ENCODE peak calls at places on chromosomes 5 and 9, in ten cellular contexts. One of them, this sample, is unnamed. For H3K4me1, the result is how much of the 10 kb centered on the place peaks cover.

GRCh38 chr5:87787640-87788039 is 374.9 kb upstream of the CCNH start:
- DNase-seq in A549: no peak
- DNase-seq in heart right ventricle: no peak
- DNase-seq in iPS DF 6.9: peak
- DNase-seq in psoas muscle: no peak
- DNase-seq in body of pancreas: no peak
- DNase-seq in CD4-positive, CD25-positive, alpha-beta regulatory T cell: no peak
- DNase-seq in lung: no peak
- DNase-seq in cardiac muscle cell: no peak
- DNase-seq in tibial nerve: no peak
- DNase-seq in this sample: no peak

GRCh38 chr9:2109066-2109650 is 94.0 kb downstream of the SMARCA2 start:
- DNase-seq in A549: no peak
- DNase-seq in heart right ventricle: no peak
- DNase-seq in iPS DF 6.9: no peak
- DNase-seq in psoas muscle: no peak
- DNase-seq in body of pancreas: no peak
- DNase-seq in CD4-positive, CD25-positive, alpha-beta regulatory T cell: no peak
- DNase-seq in lung: no peak
- DNase-seq in cardiac muscle cell: no peak
- DNase-seq in tibial nerve: no peak
- DNase-seq in this sample: no peak

GRCh38 chr9:97480174-97480573 is 21.3 kb upstream of the TMOD1 start:
- DNase-seq in A549: no peak
- DNase-seq in heart right ventricle: no peak
- DNase-seq in iPS DF 6.9: no peak
- DNase-seq in psoas muscle: no peak
- DNase-seq in body of pancreas: no peak
- DNase-seq in CD4-positive, CD25-positive, alpha-beta regulatory T cell: no peak
- DNase-seq in lung: no peak
- DNase-seq in cardiac muscle cell: no peak
- DNase-seq in tibial nerve: no peak
- DNase-seq in this sample: no peak

GRCh38 chr5:165370772-165371171 is 1865.4 kb downstream of the MAT2B start:
- DNase-seq in A549: no peak
- DNase-seq in heart right ventricle: no peak
- DNase-seq in iPS DF 6.9: no peak
- DNase-seq in psoas muscle: no peak
- DNase-seq in body of pancreas: no peak
- DNase-seq in CD4-positive, CD25-positive, alpha-beta regulatory T cell: no peak
- DNase-seq in lung: no peak
- DNase-seq in cardiac muscle cell: no peak
- DNase-seq in tibial nerve: no peak
- DNase-seq in this sample: no peak

GRCh38 chr5:61262080-61262479 is 70.0 kb upstream of the ZSWIM6 start:
- DNase-seq in A549: no peak
- DNase-seq in heart right ventricle: no peak
- DNase-seq in iPS DF 6.9: no peak
- DNase-seq in psoas muscle: no peak
- DNase-seq in body of pancreas: no peak
- DNase-seq in CD4-positive, CD25-positive, alpha-beta regulatory T cell: no peak
- DNase-seq in lung: no peak
- DNase-seq in cardiac muscle cell: no peak
- DNase-seq in tibial nerve: no peak
- DNase-seq in this sample: no peak

GRCh38 chr9:118871531-118871930 is 497.7 kb downstream of the BRINP1 start:
- DNase-seq in A549: no peak
- DNase-seq in heart right ventricle: no peak
- DNase-seq in iPS DF 6.9: no peak
- DNase-seq in psoas muscle: no peak
- DNase-seq in body of pancreas: no peak
- DNase-seq in CD4-positive, CD25-positive, alpha-beta regulatory T cell: no peak
- DNase-seq in lung: no peak
- DNase-seq in cardiac muscle cell: no peak
- DNase-seq in tibial nerve: no peak
- DNase-seq in this sample: no peak

GRCh38 chr5:132179410-132179809 is 48.2 kb downstream of the P4HA2 start:
- DNase-seq in A549: no peak
- DNase-seq in heart right ventricle: no peak
- DNase-seq in iPS DF 6.9: no peak
- DNase-seq in psoas muscle: no peak
- DNase-seq in body of pancreas: no peak
- DNase-seq in CD4-positive, CD25-positive, alpha-beta regulatory T cell: no peak
- DNase-seq in lung: no peak
- DNase-seq in cardiac muscle cell: no peak
- DNase-seq in tibial nerve: no peak
- DNase-seq in this sample: no peak

GRCh38 chr5:761854-762685 is 22.5 kb downstream of the ZDHHC11B start:
- DNase-seq in A549: no peak
- DNase-seq in heart right ventricle: no peak
- DNase-seq in iPS DF 6.9: no peak
- DNase-seq in psoas muscle: no peak
- DNase-seq in body of pancreas: peak
- DNase-seq in CD4-positive, CD25-positive, alpha-beta regulatory T cell: no peak
- DNase-seq in lung: peak
- DNase-seq in cardiac muscle cell: no peak
- DNase-seq in tibial nerve: no peak
- DNase-seq in this sample: peak

GRCh38 chr9:124721109-124721850 is 49.8 kb downstream of the NR6A1 start:
- DNase-seq in A549: no peak
- DNase-seq in heart right ventricle: no peak
- DNase-seq in iPS DF 6.9: no peak
- DNase-seq in psoas muscle: no peak
- DNase-seq in body of pancreas: no peak
- DNase-seq in CD4-positive, CD25-positive, alpha-beta regulatory T cell: no peak
- DNase-seq in lung: no peak
- DNase-seq in cardiac muscle cell: peak
- DNase-seq in tibial nerve: no peak
- DNase-seq in this sample: no peak

GRCh38 chr5:151825445-151825844 is 53.7 kb downstream of the G3BP1 start:
- DNase-seq in A549: peak
- DNase-seq in heart right ventricle: peak
- DNase-seq in iPS DF 6.9: peak
- DNase-seq in psoas muscle: peak
- DNase-seq in body of pancreas: peak
- DNase-seq in CD4-positive, CD25-positive, alpha-beta regulatory T cell: peak
- DNase-seq in lung: peak
- DNase-seq in cardiac muscle cell: peak
- DNase-seq in tibial nerve: no peak
- DNase-seq in this sample: peak

GRCh38 chr9:1878817-1879216 is 136.3 kb upstream of the SMARCA2 start:
- DNase-seq in A549: no peak
- DNase-seq in heart right ventricle: no peak
- DNase-seq in iPS DF 6.9: no peak
- DNase-seq in psoas muscle: no peak
- DNase-seq in body of pancreas: no peak
- DNase-seq in CD4-positive, CD25-positive, alpha-beta regulatory T cell: no peak
- DNase-seq in lung: no peak
- DNase-seq in cardiac muscle cell: no peak
- DNase-seq in tibial nerve: no peak
- DNase-seq in this sample: no peak

DNA sequence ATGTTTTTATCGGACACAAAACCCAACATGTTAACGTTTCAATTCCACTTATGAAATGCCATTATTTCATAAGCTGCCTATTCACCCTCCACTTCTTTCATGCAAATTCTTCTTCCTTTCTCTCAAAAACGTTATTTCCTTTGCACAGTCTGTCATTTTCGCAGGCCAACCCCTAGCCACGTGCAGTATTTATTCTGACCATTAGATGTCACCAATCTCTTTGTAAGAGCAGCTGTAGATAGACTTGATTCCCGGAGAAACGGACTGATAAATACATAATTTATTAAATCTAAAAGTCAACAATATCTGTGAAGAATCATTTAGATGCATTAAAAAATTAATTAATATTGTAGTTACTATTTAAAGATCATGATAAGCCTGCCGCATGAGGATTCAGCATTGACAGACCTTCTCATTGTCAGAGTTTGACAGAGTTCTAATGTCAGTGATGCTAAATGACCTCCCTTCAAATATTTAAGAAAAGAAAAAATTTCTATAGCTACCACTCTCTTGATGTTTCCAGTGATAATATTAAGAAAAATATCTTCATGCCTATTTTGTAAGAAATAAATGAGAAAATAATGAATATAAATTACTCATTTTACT is 933.6 kb downstream of the CDH12 start:
- DNase-seq in A549: peak
- DNase-seq in heart right ventricle: no peak
- DNase-seq in iPS DF 6.9: peak
- DNase-seq in psoas muscle: no peak
- DNase-seq in body of pancreas: peak
- DNase-seq in CD4-positive, CD25-positive, alpha-beta regulatory T cell: peak
- DNase-seq in lung: no peak
- DNase-seq in cardiac muscle cell: peak
- DNase-seq in tibial nerve: no peak
- DNase-seq in this sample: peak
- H3K27ac ChIP-seq in A549: no peak
- H3K27ac ChIP-seq in heart right ventricle: no peak
- H3K27ac ChIP-seq in iPS DF 6.9: no peak
- H3K27ac ChIP-seq in psoas muscle: no peak
- H3K27ac ChIP-seq in body of pancreas: no peak
- H3K27ac ChIP-seq in CD4-positive, CD25-positive, alpha-beta regulatory T cell: no peak
- H3K27ac ChIP-seq in lung: no peak
- H3K27ac ChIP-seq in cardiac muscle cell: no peak
- H3K27ac ChIP-seq in tibial nerve: no peak
- H3K27ac ChIP-seq in this sample: no peak

DNA sequence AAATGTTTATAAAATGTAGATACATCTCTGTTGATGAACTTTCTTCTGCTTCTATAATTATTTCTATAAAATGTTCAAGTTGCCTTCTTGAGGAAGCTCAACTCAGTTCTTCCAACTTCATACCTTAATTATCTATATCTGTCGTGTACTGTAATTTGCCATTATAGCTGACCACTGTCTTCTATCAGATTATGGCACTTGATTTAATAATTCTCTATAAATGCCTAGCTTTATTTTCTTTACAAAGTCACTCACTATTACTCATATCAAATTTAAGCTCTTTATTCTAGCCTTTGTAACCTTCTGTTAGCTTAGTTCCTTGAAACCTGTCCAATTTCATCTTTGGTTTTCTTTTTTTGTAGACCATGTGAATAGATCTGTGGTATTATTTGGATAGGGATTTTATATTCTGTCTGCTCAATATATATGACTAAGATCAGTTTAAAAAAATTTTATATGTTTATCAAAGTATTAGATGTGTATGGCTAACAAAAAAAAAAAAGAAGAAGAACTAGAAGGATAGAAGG is 39.5 kb downstream of the SMC5 start:
- DNase-seq in A549: no peak
- DNase-seq in heart right ventricle: no peak
- DNase-seq in iPS DF 6.9: no peak
- DNase-seq in psoas muscle: no peak
- DNase-seq in body of pancreas: no peak
- DNase-seq in CD4-positive, CD25-positive, alpha-beta regulatory T cell: no peak
- DNase-seq in lung: no peak
- DNase-seq in cardiac muscle cell: no peak
- DNase-seq in tibial nerve: no peak
- DNase-seq in this sample: no peak
- H3K4me1 ChIP-seq in A549: under half
- H3K4me1 ChIP-seq in heart right ventricle: under half
- H3K4me1 ChIP-seq in iPS DF 6.9: under half
- H3K4me1 ChIP-seq in psoas muscle: under half
- H3K4me1 ChIP-seq in body of pancreas: under half
- H3K4me1 ChIP-seq in CD4-positive, CD25-positive, alpha-beta regulatory T cell: under half
- H3K4me1 ChIP-seq in lung: under half
- H3K4me1 ChIP-seq in cardiac muscle cell: under half
- H3K4me1 ChIP-seq in tibial nerve: under half
- H3K4me1 ChIP-seq in this sample: under half

GRCh38 chr5:54719384-54720306 is 202.1 kb downstream of the SNX18 start:
- DNase-seq in A549: no peak
- DNase-seq in heart right ventricle: peak
- DNase-seq in iPS DF 6.9: no peak
- DNase-seq in psoas muscle: no peak
- DNase-seq in body of pancreas: no peak
- DNase-seq in CD4-positive, CD25-positive, alpha-beta regulatory T cell: no peak
- DNase-seq in lung: no peak
- DNase-seq in cardiac muscle cell: peak
- DNase-seq in tibial nerve: no peak
- DNase-seq in this sample: no peak

GRCh38 chr5:54717870-54718269 is 200.3 kb downstream of the SNX18 start:
- DNase-seq in A549: no peak
- DNase-seq in heart right ventricle: no peak
- DNase-seq in iPS DF 6.9: no peak
- DNase-seq in psoas muscle: no peak
- DNase-seq in body of pancreas: no peak
- DNase-seq in CD4-positive, CD25-positive, alpha-beta regulatory T cell: peak
- DNase-seq in lung: no peak
- DNase-seq in cardiac muscle cell: no peak
- DNase-seq in tibial nerve: no peak
- DNase-seq in this sample: no peak

GRCh38 chr5:54718647-54719046 is 201.1 kb downstream of the SNX18 start:
- DNase-seq in A549: no peak
- DNase-seq in heart right ventricle: peak
- DNase-seq in iPS DF 6.9: no peak
- DNase-seq in psoas muscle: peak
- DNase-seq in body of pancreas: peak
- DNase-seq in CD4-positive, CD25-positive, alpha-beta regulatory T cell: no peak
- DNase-seq in lung: peak
- DNase-seq in cardiac muscle cell: peak
- DNase-seq in tibial nerve: peak
- DNase-seq in this sample: no peak

GRCh38 chr5:54721951-54722654 is 204.5 kb downstream of the SNX18 start:
- DNase-seq in A549: no peak
- DNase-seq in heart right ventricle: no peak
- DNase-seq in iPS DF 6.9: no peak
- DNase-seq in psoas muscle: no peak
- DNase-seq in body of pancreas: no peak
- DNase-seq in CD4-positive, CD25-positive, alpha-beta regulatory T cell: no peak
- DNase-seq in lung: no peak
- DNase-seq in cardiac muscle cell: no peak
- DNase-seq in tibial nerve: no peak
- DNase-seq in this sample: no peak

DNA sequence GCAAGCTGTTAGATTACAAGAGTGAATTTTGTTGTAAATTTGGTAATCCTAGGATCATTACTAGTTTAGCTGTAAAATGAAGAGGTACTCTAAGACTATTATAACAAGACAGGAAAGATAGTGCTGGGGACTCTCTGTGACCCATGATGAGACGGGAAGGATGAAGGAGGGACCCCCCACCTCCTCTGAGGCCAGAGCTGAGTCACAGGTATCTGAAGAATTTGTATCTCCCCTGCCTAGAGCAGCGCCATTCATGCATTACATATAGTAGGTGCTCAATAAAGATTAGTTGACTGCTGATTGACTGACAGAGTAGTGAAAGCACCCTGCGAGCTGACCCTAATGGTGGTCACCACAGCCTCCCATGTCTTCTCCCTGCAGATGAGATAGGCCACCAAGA is 202.8 kb downstream of the SNX18 start:
- DNase-seq in A549: no peak
- DNase-seq in heart right ventricle: no peak
- DNase-seq in iPS DF 6.9: no peak
- DNase-seq in psoas muscle: no peak
- DNase-seq in body of pancreas: no peak
- DNase-seq in CD4-positive, CD25-positive, alpha-beta regulatory T cell: no peak
- DNase-seq in lung: no peak
- DNase-seq in cardiac muscle cell: no peak
- DNase-seq in tibial nerve: no peak
- DNase-seq in this sample: no peak
- H3K27ac ChIP-seq in A549: no peak
- H3K27ac ChIP-seq in heart right ventricle: peak
- H3K27ac ChIP-seq in iPS DF 6.9: no peak
- H3K27ac ChIP-seq in psoas muscle: no peak
- H3K27ac ChIP-seq in body of pancreas: no peak
- H3K27ac ChIP-seq in CD4-positive, CD25-positive, alpha-beta regulatory T cell: no peak
- H3K27ac ChIP-seq in lung: no peak
- H3K27ac ChIP-seq in cardiac muscle cell: peak
- H3K27ac ChIP-seq in tibial nerve: no peak
- H3K27ac ChIP-seq in this sample: no peak

GRCh38 chr5:143312822-143313221 is 90.7 kb downstream of the NR3C1 start:
- DNase-seq in A549: no peak
- DNase-seq in heart right ventricle: no peak
- DNase-seq in iPS DF 6.9: no peak
- DNase-seq in psoas muscle: no peak
- DNase-seq in body of pancreas: no peak
- DNase-seq in CD4-positive, CD25-positive, alpha-beta regulatory T cell: no peak
- DNase-seq in lung: no peak
- DNase-seq in cardiac muscle cell: no peak
- DNase-seq in tibial nerve: no peak
- DNase-seq in this sample: no peak
- H3K4me1 ChIP-seq in A549: half or more
- H3K4me1 ChIP-seq in heart right ventricle: half or more
- H3K4me1 ChIP-seq in iPS DF 6.9: under half
- H3K4me1 ChIP-seq in psoas muscle: half or more
- H3K4me1 ChIP-seq in body of pancreas: under half
- H3K4me1 ChIP-seq in CD4-positive, CD25-positive, alpha-beta regulatory T cell: under half
- H3K4me1 ChIP-seq in lung: under half
- H3K4me1 ChIP-seq in cardiac muscle cell: under half
- H3K4me1 ChIP-seq in tibial nerve: under half
- H3K4me1 ChIP-seq in this sample: under half